ENCODE peak calls at places on chromosome 17, in seven cellular contexts. One of them, this sample, is unnamed.

GRCh38 chr17:807146-808002 is 25.2 kb downstream of the MRM3 start:
- DNase-seq in Caco-2: no peak
- DNase-seq in RPMI8226: peak
- DNase-seq in RPMI7951: no peak
- DNase-seq in anterior cingulate cortex: no peak
- DNase-seq in activated T-helper 1 cell treated with anti-CD3 and anti-CD28 coated beads, Interleukin-2, amount 50 U/mL, for 16 hours: no peak
- DNase-seq in testis: no peak
- DNase-seq in this sample: no peak

GRCh38 chr17:28482551-28483199 is 9.2 kb downstream of the SLC13A2 start:
- DNase-seq in testis: no peak
- DNase-seq in anterior cingulate cortex: no peak
- DNase-seq in Caco-2: no peak
- DNase-seq in RPMI8226: peak
- DNase-seq in RPMI7951: no peak
- DNase-seq in activated T-helper 1 cell treated with anti-CD3 and anti-CD28 coated beads, Interleukin-2, amount 50 U/mL, for 16 hours: no peak
- DNase-seq in this sample: no peak

GRCh38 chr17:6994118-6994598 is 1.7 kb upstream of the ALOX12 start:
- DNase-seq in anterior cingulate cortex: no peak
- DNase-seq in RPMI8226: no peak
- DNase-seq in activated T-helper 1 cell treated with anti-CD3 and anti-CD28 coated beads, Interleukin-2, amount 50 U/mL, for 16 hours: no peak
- DNase-seq in testis: no peak
- DNase-seq in Caco-2: no peak
- DNase-seq in RPMI7951: no peak
- DNase-seq in this sample: no peak

GRCh38 chr17:4750606-4751005 is 10.9 kb upstream of the CXCL16 start:
- DNase-seq in RPMI8226: no peak
- DNase-seq in RPMI7951: no peak
- DNase-seq in testis: no peak
- DNase-seq in anterior cingulate cortex: no peak
- DNase-seq in Caco-2: no peak
- DNase-seq in activated T-helper 1 cell treated with anti-CD3 and anti-CD28 coated beads, Interleukin-2, amount 50 U/mL, for 16 hours: no peak
- DNase-seq in this sample: no peak

GRCh38 chr17:31587462-31587861 is 196.0 kb downstream of the RAB11FIP4 start:
- DNase-seq in RPMI8226: no peak
- DNase-seq in activated T-helper 1 cell treated with anti-CD3 and anti-CD28 coated beads, Interleukin-2, amount 50 U/mL, for 16 hours: no peak
- DNase-seq in RPMI7951: no peak
- DNase-seq in testis: no peak
- DNase-seq in Caco-2: no peak
- DNase-seq in anterior cingulate cortex: no peak
- DNase-seq in this sample: no peak

GRCh38 chr17:51372345-51373004 is 112.1 kb downstream of the UTP18 start:
- DNase-seq in Caco-2: peak
- DNase-seq in anterior cingulate cortex: peak
- DNase-seq in RPMI7951: peak
- DNase-seq in RPMI8226: peak
- DNase-seq in testis: peak
- DNase-seq in activated T-helper 1 cell treated with anti-CD3 and anti-CD28 coated beads, Interleukin-2, amount 50 U/mL, for 16 hours: no peak
- DNase-seq in this sample: peak

GRCh38 chr17:19248923-19249574 is 11.9 kb downstream of the EPN2 start:
- DNase-seq in activated T-helper 1 cell treated with anti-CD3 and anti-CD28 coated beads, Interleukin-2, amount 50 U/mL, for 16 hours: no peak
- DNase-seq in anterior cingulate cortex: peak
- DNase-seq in testis: peak
- DNase-seq in Caco-2: no peak
- DNase-seq in RPMI8226: no peak
- DNase-seq in RPMI7951: peak
- DNase-seq in this sample: peak

GRCh38 chr17:12730931-12731521 is 58.3 kb upstream of the ARHGAP44 start:
- DNase-seq in RPMI8226: no peak
- DNase-seq in activated T-helper 1 cell treated with anti-CD3 and anti-CD28 coated beads, Interleukin-2, amount 50 U/mL, for 16 hours: no peak
- DNase-seq in RPMI7951: peak
- DNase-seq in testis: no peak
- DNase-seq in Caco-2: peak
- DNase-seq in anterior cingulate cortex: no peak
- DNase-seq in this sample: peak

GRCh38 chr17:50661795-50662391 is 27.2 kb downstream of the ABCC3 start:
- DNase-seq in activated T-helper 1 cell treated with anti-CD3 and anti-CD28 coated beads, Interleukin-2, amount 50 U/mL, for 16 hours: no peak
- DNase-seq in anterior cingulate cortex: no peak
- DNase-seq in RPMI7951: peak
- DNase-seq in Caco-2: peak
- DNase-seq in RPMI8226: peak
- DNase-seq in testis: peak
- DNase-seq in this sample: peak

GRCh38 chr17:76263896-76264295 is 1.3 kb upstream of the UBALD2 start:
- DNase-seq in Caco-2: no peak
- DNase-seq in anterior cingulate cortex: no peak
- DNase-seq in RPMI8226: no peak
- DNase-seq in activated T-helper 1 cell treated with anti-CD3 and anti-CD28 coated beads, Interleukin-2, amount 50 U/mL, for 16 hours: no peak
- DNase-seq in testis: no peak
- DNase-seq in RPMI7951: no peak
- DNase-seq in this sample: no peak

GRCh38 chr17:69949931-69950330 is 125.1 kb upstream of the KCNJ16 start:
- DNase-seq in activated T-helper 1 cell treated with anti-CD3 and anti-CD28 coated beads, Interleukin-2, amount 50 U/mL, for 16 hours: no peak
- DNase-seq in RPMI7951: no peak
- DNase-seq in Caco-2: no peak
- DNase-seq in RPMI8226: no peak
- DNase-seq in anterior cingulate cortex: no peak
- DNase-seq in testis: no peak
- DNase-seq in this sample: no peak

GRCh38 chr17:81839301-81839700 is 4.5 kb upstream of the PPP1R27 start:
- DNase-seq in Caco-2: no peak
- DNase-seq in anterior cingulate cortex: no peak
- DNase-seq in RPMI7951: no peak
- DNase-seq in activated T-helper 1 cell treated with anti-CD3 and anti-CD28 coated beads, Interleukin-2, amount 50 U/mL, for 16 hours: no peak
- DNase-seq in testis: no peak
- DNase-seq in RPMI8226: no peak
- DNase-seq in this sample: no peak

GRCh38 chr17:17205368-17206148 is 575 bp downstream of the PLD6 start:
- DNase-seq in anterior cingulate cortex: no peak
- DNase-seq in activated T-helper 1 cell treated with anti-CD3 and anti-CD28 coated beads, Interleukin-2, amount 50 U/mL, for 16 hours: peak
- DNase-seq in RPMI7951: peak
- DNase-seq in RPMI8226: peak
- DNase-seq in Caco-2: peak
- DNase-seq in testis: peak
- DNase-seq in this sample: peak